ENCODE peak calls at places on chromosomes 3 and 15, in six cellular contexts. P, W, H, K, R and A are unnamed samples.

GRCh38 chr15:99421172-99421656 is 144.6 kb upstream of the MEF2A start:
- DNase-seq in H (no peak), P (peak; percentile 74), W (no peak), R (no peak), K (no peak), A (peak; percentile 17)

GRCh38 chr3:24495334-24495994 is 814 bp upstream of the THRB start:
- DNase-seq in W (no peak), K (no peak), R (peak; percentile 38), P (no peak), H (no peak), A (peak; percentile 61)

GRCh38 chr15:40353697-40354096 is 2.9 kb downstream of the PHGR1 start:
- DNase-seq in H (no peak), W (no peak), K (no peak), R (no peak), P (no peak), A (no peak)

GRCh38 chr3:161349529-161350278 is 21.6 kb downstream of the SPTSSB start:
- DNase-seq in H (peak; percentile 89), K (no peak), R (no peak), P (peak; percentile 29), W (peak; percentile 25), A (no peak)

GRCh38 chr3:106811376-106811775 is 565.9 kb upstream of the CCDC54 start:
- DNase-seq in K (no peak), H (peak; percentile 50), W (peak; percentile 22), R (no peak), P (no peak), A (no peak)

GRCh38 chr3:102206506-102207145 is 228.2 kb upstream of the ZPLD1 start:
- DNase-seq in W (no peak), P (no peak), K (no peak), H (peak; percentile 4), R (no peak), A (peak; percentile 81)

GRCh38 chr3:174951023-174951422 is 91.9 kb downstream of the NAALADL2 start:
- DNase-seq in R (no peak), W (peak; percentile 21), H (peak; percentile 74), K (no peak), P (no peak), A (no peak)

GRCh38 chr15:89374116-89375004 is 39.7 kb upstream of the POLG start:
- DNase-seq in R (no peak), H (no peak), P (no peak), K (no peak), W (no peak), A (no peak)

GRCh38 chr3:41847679-41848078 is 114.2 kb downstream of the ULK4 start:
- DNase-seq in K (no peak), R (no peak), H (no peak), P (no peak), W (no peak), A (no peak)

GRCh38 chr3:122416966-122417365 is 1.1 kb upstream of the WDR5B start:
- DNase-seq in P (no peak), W (no peak), H (peak; percentile 9), K (no peak), R (no peak), A (no peak)

GRCh38 chr3:176663376-176663775 is 533.9 kb downstream of the TBL1XR1 start:
- DNase-seq in K (no peak), W (no peak), R (no peak), P (no peak), H (no peak), A (no peak)

GRCh38 chr3:191051037-191051436 is 148.0 kb upstream of the OSTN start:
- DNase-seq in H (peak; percentile 32), R (no peak), K (no peak), W (peak; percentile 19), P (no peak), A (no peak)

GRCh38 chr15:78263907-78264303 is 457 bp upstream of the DNAJA4 start:
- DNase-seq in W (no peak), P (no peak), K (no peak), R (no peak), H (no peak), A (no peak)

GRCh38 chr3:79148786-79149185 is 619.0 kb downstream of the ROBO1 start:
- DNase-seq in R (no peak), K (no peak), W (no peak), H (no peak), P (no peak), A (no peak)

GRCh38 chr3:175349181-175349580 is 490.0 kb downstream of the NAALADL2 start:
- DNase-seq in R (no peak), P (no peak), H (no peak), W (no peak), K (no peak), A (no peak)

GRCh38 chr3:94525039-94525438 is 462.2 kb downstream of the NSUN3 start:
- DNase-seq in R (no peak), K (no peak), W (no peak), P (no peak), H (peak; percentile 35), A (peak; percentile 56)

GRCh38 chr3:126720596-126720995 is 16.6 kb downstream of the CHCHD6 start:
- DNase-seq in P (no peak), W (no peak), H (no peak), K (no peak), R (no peak), A (no peak)

GRCh38 chr15:79455361-79455760 is 23.2 kb downstream of the MINAR1 start:
- DNase-seq in W (no peak), P (no peak), H (no peak), R (no peak), K (no peak), A (no peak)

GRCh38 chr3:108053025-108053424 is 37.8 kb downstream of the CD47 start:
- DNase-seq in W (no peak), H (no peak), R (no peak), K (no peak), P (no peak), A (no peak)

GRCh38 chr15:92984161-92984560 is 84.0 kb downstream of the CHD2 start:
- DNase-seq in P (no peak), K (no peak), R (no peak), H (no peak), W (no peak), A (no peak)

GRCh38 chr15:99442268-99442897 is 123.4 kb upstream of the MEF2A start:
- DNase-seq in P (no peak), H (peak; percentile 61), W (peak; percentile 72), K (peak; percentile 14), R (no peak), A (peak; percentile 64)

GRCh38 chr3:98021821-98022220 is 13.3 kb downstream of the GABRR3 start:
- DNase-seq in R (no peak), P (no peak), W (no peak), H (peak; percentile 29), K (no peak), A (no peak)

GRCh38 chr3:176275113-176275512 is 922.2 kb downstream of the TBL1XR1 start:
- DNase-seq in R (no peak), H (no peak), P (no peak), W (no peak), K (no peak), A (no peak)

GRCh38 chr15:51322622-51323296 is 15.6 kb downstream of the CYP19A1 start:
- DNase-seq in W (no peak), P (no peak), K (no peak), H (no peak), R (peak; percentile 34), A (peak; percentile 75)

GRCh38 chr15:25182098-25182478 is 227.3 kb downstream of the SNRPN start:
- DNase-seq in H (no peak), K (no peak), W (no peak), P (no peak), R (no peak), A (peak; percentile 14)

GRCh38 chr3:25565807-25566206 is 98.9 kb downstream of the TOP2B start:
- DNase-seq in K (no peak), W (no peak), R (no peak), H (no peak), P (no peak), A (no peak)

GRCh38 chr3:129602730-129603560 is 3.5 kb downstream of the PLXND1 start:
- DNase-seq in P (no peak), H (peak; percentile 98), W (peak; percentile 89), R (peak; percentile 51), K (no peak), A (peak; percentile 89)

GRCh38 chr15:45048784-45049631 is 26.0 kb downstream of the SORD start:
- DNase-seq in P (no peak), W (no peak), R (no peak), K (no peak), H (no peak), A (no peak)

GRCh38 chr15:69760890-69761568 is 308.4 kb downstream of the RPLP1 start:
- DNase-seq in K (peak; percentile 41), W (peak; percentile 92), H (peak; percentile 96), R (peak; percentile 32), P (peak; percentile 90), A (no peak)

GRCh38 chr3:187165144-187165543 is 25.8 kb upstream of the RPL39L start:
- DNase-seq in P (peak; percentile 65), W (peak; percentile 40), K (no peak), H (peak; percentile 72), R (no peak), A (no peak)

GRCh38 chr15:45199136-45199810 is 11.5 kb upstream of the SHF start:
- DNase-seq in H (peak; percentile 10), R (peak; percentile 71), W (no peak), K (peak; percentile 42), P (peak; percentile 41), A (no peak)

GRCh38 chr3:141619450-141619849 is 118.6 kb upstream of the RNF7 start:
- DNase-seq in H (no peak), K (no peak), P (no peak), W (no peak), R (no peak), A (no peak)

GRCh38 chr15:40058476-40059140 is 19.6 kb upstream of the SRP14 start:
- DNase-seq in R (no peak), K (no peak), H (no peak), W (no peak), P (no peak), A (no peak)

GRCh38 chr3:2097641-2098191 is 950 bp upstream of the CNTN4 start:
- DNase-seq in H (no peak), W (no peak), K (no peak), R (no peak), P (no peak), A (no peak)

GRCh38 chr3:143288944-143289343 is 169.4 kb downstream of the CHST2 start:
- DNase-seq in P (no peak), W (no peak), K (no peak), H (no peak), R (peak; percentile 62), A (no peak)

GRCh38 chr3:67017211-67017610 is 19.1 kb downstream of the KBTBD8 start:
- DNase-seq in W (no peak), K (no peak), R (no peak), P (no peak), H (no peak), A (no peak)